ENCODE peak calls at places on chromosomes 6 and 20, in nine cellular contexts. K is CD8-positive, alpha-beta T cell; M is left ventricle myocardium inferior; X is psoas muscle; B is IMR-90; W is SK-N-SH; V is mucosa of descending colon; N is tibial artery; E is lower lobe of right lung. G is an unnamed sample.
A peak's percentile ranks its signal among the peaks of the same experiment; 100 is the strongest.

GRCh38 chr20:17859002-17859615 is 109.5 kb downstream of the SNX5 start:
- DNase-seq in B (no peak), N (no peak), K (no peak), E (no peak), X (no peak), V (no peak), M (no peak), W (no peak), G (no peak)

GRCh38 chr6:134175532-134176282 is 123.3 kb upstream of the SLC2A12 start:
- DNase-seq in K (peak; percentile 52), X (peak; percentile 82), E (peak; percentile 87), B (peak; percentile 78), N (peak; percentile 90), V (peak; percentile 65), W (peak; percentile 49), M (peak; percentile 79), G (peak; percentile 71)

GRCh38 chr6:150076196-150076893 is 7.4 kb upstream of the ULBP3 start:
- DNase-seq in N (no peak), W (no peak), V (no peak), X (no peak), E (no peak), K (no peak), M (no peak), B (no peak), G (no peak)

GRCh38 chr20:16752082-16752481 is 3.9 kb downstream of the OTOR start:
- DNase-seq in X (no peak), N (no peak), W (no peak), K (no peak), B (no peak), E (no peak), M (no peak), V (no peak), G (no peak)

GRCh38 chr6:79694156-79694555 is 63.0 kb downstream of the SH3BGRL2 start:
- DNase-seq in M (no peak), E (no peak), B (no peak), X (no peak), N (no peak), W (no peak), V (no peak), K (no peak), G (no peak)

GRCh38 chr6:147065786-147066185 is 138.4 kb upstream of the STXBP5 start:
- DNase-seq in M (no peak), X (no peak), W (no peak), V (peak; percentile 48), N (no peak), B (no peak), E (no peak), K (no peak), G (no peak)

GRCh38 chr6:153032255-153032882 is 29.9 kb upstream of the MTRF1L start:
- DNase-seq in X (no peak), M (no peak), N (no peak), K (no peak), W (peak; percentile 14), B (peak; percentile 81), V (no peak), E (no peak), G (peak; percentile 75)

GRCh38 chr6:134014588-134015137 is 37.8 kb downstream of the SLC2A12 start:
- DNase-seq in K (no peak), X (no peak), N (no peak), V (no peak), B (peak; percentile 40), M (no peak), E (no peak), W (no peak), G (no peak)

GRCh38 chr6:117706504-117706903 is 31.2 kb downstream of the NUS1 start:
- DNase-seq in E (no peak), V (no peak), X (no peak), K (no peak), M (no peak), B (no peak), N (no peak), W (no peak), G (no peak)

DNA sequence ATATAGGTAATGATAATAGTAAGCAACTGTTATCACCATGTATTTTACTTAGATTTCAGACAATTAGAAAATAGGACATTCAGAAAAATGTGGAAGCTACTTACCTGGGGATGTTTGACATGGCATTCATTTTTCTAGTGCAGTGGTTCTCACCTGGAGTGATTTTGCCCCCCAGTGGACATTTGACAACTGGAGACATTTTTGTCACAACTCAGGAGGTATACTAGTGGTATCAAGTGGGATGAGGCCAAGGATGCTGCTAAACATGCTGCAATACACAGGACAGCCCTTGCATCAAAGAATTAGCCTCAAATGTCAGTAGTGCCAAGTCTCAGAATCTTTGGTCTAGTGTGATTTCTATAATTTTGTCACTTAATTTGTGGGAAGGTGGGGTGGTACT is 36.1 kb downstream of the NUS1 start:
- DNase-seq in E (no peak), W (no peak), V (no peak), M (no peak), X (no peak), N (no peak), B (no peak), K (no peak), G (no peak)
- TF ChIP-seq CTCF in E (no peak), W (no peak), V (no peak), M (no peak), X (peak; percentile 9), N (no peak), B (no peak), K (no peak), G (no peak)

DNA sequence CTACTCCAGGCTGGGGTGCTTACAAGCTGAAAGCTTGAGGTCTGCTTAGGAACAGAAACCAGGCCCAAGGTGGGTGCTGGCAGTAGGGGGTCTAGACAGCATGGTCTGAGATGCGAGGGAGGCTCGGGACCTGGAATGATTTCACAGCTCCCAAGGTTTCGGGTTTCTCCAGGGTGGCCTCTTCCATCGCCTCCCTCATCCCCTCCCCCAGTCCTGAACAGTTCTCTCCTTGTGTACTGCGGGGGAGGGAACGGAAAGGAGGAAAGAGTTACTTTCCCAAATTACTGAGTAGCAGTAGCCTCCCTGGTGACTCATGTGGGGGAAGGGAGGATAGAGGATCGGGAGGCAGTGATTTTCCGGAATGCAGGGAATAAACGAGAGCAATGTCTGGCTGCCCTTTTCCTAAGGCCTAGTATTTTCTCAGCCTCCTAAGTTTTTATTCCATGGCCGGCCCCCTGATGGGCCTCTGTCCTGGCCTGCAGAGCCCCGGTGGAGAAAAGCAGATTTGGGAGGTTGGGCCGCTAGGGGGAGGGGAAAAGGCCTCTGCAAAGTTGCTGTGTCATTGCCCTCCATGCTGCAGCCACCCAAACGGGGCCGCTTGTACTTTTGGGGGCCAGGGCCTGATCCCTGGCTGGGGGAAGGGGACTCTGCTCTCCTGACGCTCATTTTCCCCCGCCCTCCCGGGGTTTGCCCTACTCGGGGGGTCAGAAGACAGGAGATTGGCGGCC is 1.5 kb downstream of the BRD2 start:
- DNase-seq in V (peak; percentile 83), W (peak; percentile 35), N (peak; percentile 89), E (peak; percentile 76), M (peak; percentile 77), K (peak; percentile 75), X (peak; percentile 78), B (peak; percentile 97), G (peak; percentile 96)
- TF ChIP-seq CTCF in V (no peak), W (peak; percentile 29), N (peak; percentile 64), E (peak; percentile 28), M (peak; percentile 47), K (no peak), X (peak; percentile 38), B (no peak), G (peak; percentile 20)

DNA sequence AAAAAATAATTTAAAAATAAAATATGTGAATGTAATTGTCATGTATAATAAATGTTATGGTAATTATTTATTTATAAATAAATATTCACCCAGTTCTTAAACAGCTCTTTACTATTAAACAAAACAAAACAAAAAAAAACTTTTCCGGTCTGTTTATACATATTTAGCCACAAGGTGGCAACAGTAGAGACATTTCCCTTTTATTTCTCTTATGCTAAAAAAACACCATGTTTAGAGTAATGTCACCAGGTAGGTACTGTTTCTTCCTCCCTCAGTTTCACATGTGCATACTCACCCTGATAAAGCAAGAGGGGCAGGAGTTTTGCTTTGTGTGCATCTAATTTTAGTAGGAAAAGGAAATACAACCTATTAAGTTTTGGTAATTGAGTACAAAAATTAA is 610.4 kb upstream of the IMPG1 start:
- DNase-seq in K (no peak), W (no peak), M (no peak), N (no peak), V (no peak), B (peak; percentile 10), E (no peak), X (no peak), G (no peak)
- TF ChIP-seq CTCF in K (no peak), W (peak; percentile 61), M (peak; percentile 56), N (peak; percentile 34), V (no peak), B (peak; percentile 47), E (peak; percentile 27), X (no peak), G (peak; percentile 58)

GRCh38 chr6:156776470-156776840 is 723 bp upstream of the ARID1B start:
- DNase-seq in E (no peak), X (no peak), B (peak; percentile 44), N (no peak), K (no peak), V (peak; percentile 54), W (peak; percentile 40), M (no peak), G (no peak)
- TF ChIP-seq CTCF in E (no peak), X (no peak), B (no peak), N (no peak), K (no peak), V (no peak), W (no peak), M (no peak), G (no peak)